ENCODE peak calls at places on chromosomes 7 and 10, in eight cellular contexts. A is C1 segment of cervical spinal cord, M is PC-3, V is iris pigment epithelial cell, R is skeletal muscle cell, Z is posterior vena cava, N is nucleus accumbens, W is GM23338. O is an unnamed sample.

GRCh38 chr7:79452032-79452494 is 1.4 kb downstream of the MAGI2 start:
- DNase-seq in R (no peak), Z (peak), W (peak), A (peak), M (no peak), N (peak), V (peak), O (peak)

GRCh38 chr10:132107211-132107946 is 41.6 kb downstream of the JAKMIP3 start:
- DNase-seq in W (no peak), V (no peak), R (no peak), Z (peak), A (no peak), M (no peak), N (no peak), O (no peak)

GRCh38 chr10:36021096-36021495 is 379.0 kb upstream of the FZD8 start:
- DNase-seq in Z (no peak), V (no peak), A (no peak), W (no peak), M (no peak), N (no peak), R (no peak), O (no peak)

GRCh38 chr10:72626444-72626754 is 520 bp upstream of the MICU1 start:
- DNase-seq in M (no peak), N (no peak), Z (no peak), V (no peak), A (no peak), R (no peak), W (no peak), O (no peak)

GRCh38 chr7:47283497-47284131 is 298.3 kb downstream of the TNS3 start:
- DNase-seq in M (peak), A (no peak), W (no peak), Z (no peak), N (no peak), R (no peak), V (no peak), O (no peak)

GRCh38 chr7:80151274-80151665 is 16.6 kb downstream of the GNAI1 start:
- DNase-seq in Z (no peak), M (no peak), R (no peak), A (no peak), V (peak), W (no peak), N (no peak), O (no peak)

GRCh38 chr7:111098011-111098925 is 7.3 kb downstream of the LRRN3 start:
- DNase-seq in R (no peak), W (peak), A (no peak), Z (no peak), N (no peak), M (peak), V (peak), O (peak)

GRCh38 chr10:36366843-36367242 is 724.7 kb upstream of the FZD8 start:
- DNase-seq in V (peak), R (no peak), Z (no peak), N (no peak), W (no peak), M (no peak), A (no peak), O (no peak)

GRCh38 chr7:2198760-2199159 is 34.0 kb downstream of the MAD1L1 start:
- DNase-seq in W (no peak), M (no peak), N (no peak), R (no peak), Z (no peak), V (no peak), A (no peak), O (no peak)

GRCh38 chr10:15801641-15802040 is 58.7 kb downstream of the MINDY3 start:
- DNase-seq in M (no peak), V (no peak), Z (no peak), N (no peak), W (no peak), A (no peak), R (no peak), O (no peak)

GRCh38 chr7:83410989-83411591 is 237.8 kb downstream of the SEMA3E start:
- DNase-seq in R (no peak), N (no peak), A (no peak), W (peak), V (peak), M (peak), Z (no peak), O (no peak)

GRCh38 chr10:77004917-77005564 is 632.6 kb downstream of the KCNMA1 start:
- DNase-seq in Z (no peak), V (peak), R (peak), N (no peak), W (peak), M (peak), A (no peak), O (peak)

GRCh38 chr10:92131271-92131820 is 159.5 kb downstream of the CPEB3 start:
- DNase-seq in N (no peak), M (peak), Z (no peak), W (no peak), V (peak), R (no peak), A (no peak), O (no peak)

GRCh38 chr7:132333301-132333700 is 243.0 kb downstream of the PLXNA4 start:
- DNase-seq in A (no peak), N (no peak), W (no peak), Z (no peak), V (no peak), M (peak), R (no peak), O (no peak)

GRCh38 chr10:25176421-25176968 is 1.7 kb downstream of the GPR158 start:
- DNase-seq in W (peak), V (no peak), R (no peak), A (no peak), Z (no peak), M (no peak), N (peak), O (peak)

GRCh38 chr7:129094501-129094900 is 39.6 kb upstream of the TNPO3 start:
- DNase-seq in R (no peak), N (no peak), V (no peak), A (no peak), Z (no peak), W (no peak), M (no peak), O (no peak)

GRCh38 chr7:112556633-112557032 is 75.8 kb downstream of the LSMEM1 start:
- DNase-seq in N (no peak), W (no peak), A (no peak), R (peak), Z (no peak), M (peak), V (no peak), O (no peak)

GRCh38 chr7:68542831-68543230 is 1055.4 kb upstream of the AUTS2 start:
- DNase-seq in A (no peak), Z (no peak), W (no peak), N (no peak), M (no peak), R (no peak), V (no peak), O (no peak)

GRCh38 chr7:26681819-26682418 is 182.5 kb downstream of the SKAP2 start:
- DNase-seq in N (no peak), Z (no peak), A (no peak), M (peak), R (no peak), V (peak), W (peak), O (no peak)

GRCh38 chr10:83917519-83918506 is 221.5 kb upstream of the GHITM start:
- DNase-seq in W (peak), V (no peak), A (no peak), M (no peak), Z (no peak), N (no peak), R (no peak), O (no peak)

GRCh38 chr10:57696641-57697040 is 571.1 kb downstream of the IPMK start:
- DNase-seq in M (peak), W (no peak), A (no peak), V (peak), N (no peak), R (peak), Z (no peak), O (no peak)

GRCh38 chr10:17088118-17088806 is 41.3 kb downstream of the CUBN start:
- DNase-seq in M (peak), V (peak), R (no peak), A (no peak), W (no peak), N (no peak), Z (no peak), O (no peak)

GRCh38 chr10:119313645-119314044 is 106.3 kb downstream of the GRK5 start:
- DNase-seq in W (no peak), A (no peak), M (no peak), R (no peak), V (no peak), N (no peak), Z (no peak), O (no peak)

GRCh38 chr7:51315393-51316261 is 982 bp downstream of the COBL start:
- DNase-seq in N (peak), R (peak), W (peak), A (no peak), V (peak), Z (no peak), M (peak), O (peak)

GRCh38 chr7:140060788-140061606 is 1.8 kb downstream of the PARP12 start:
- DNase-seq in N (no peak), V (peak), Z (no peak), M (peak), R (peak), W (no peak), A (no peak), O (no peak)

GRCh38 chr7:140316165-140316661 is 82.1 kb downstream of the SLC37A3 start:
- DNase-seq in A (peak), N (peak), V (peak), Z (peak), M (peak), R (peak), W (no peak), O (no peak)

GRCh38 chr7:130371059-130371458 is 9.2 kb upstream of the CPA1 start:
- DNase-seq in V (peak), W (no peak), A (no peak), R (no peak), Z (peak), M (no peak), N (no peak), O (no peak)

GRCh38 chr7:76515999-76516443 is 5.7 kb downstream of the UPK3B start:
- DNase-seq in A (no peak), W (peak), V (no peak), N (no peak), M (peak), Z (no peak), R (peak), O (peak)

GRCh38 chr7:2431260-2431867 is 28.0 kb downstream of the CHST12 start:
- DNase-seq in M (peak), V (no peak), N (no peak), R (no peak), A (no peak), Z (no peak), W (peak), O (peak)

GRCh38 chr10:20314431-20314830 is 498.2 kb downstream of the PLXDC2 start:
- DNase-seq in V (no peak), Z (no peak), A (no peak), R (no peak), N (no peak), M (no peak), W (no peak), O (no peak)

GRCh38 chr7:140541513-140542192 is 62.3 kb upstream of the MKRN1 start:
- DNase-seq in W (peak), M (peak), V (peak), N (no peak), Z (no peak), R (peak), A (no peak), O (peak)

GRCh38 chr10:93392111-93392510 is 90.0 kb downstream of the MYOF start:
- DNase-seq in R (no peak), V (peak), A (no peak), N (no peak), Z (no peak), W (no peak), M (no peak), O (no peak)

GRCh38 chr7:84336303-84336702 is 141.7 kb upstream of the SEMA3A start:
- DNase-seq in A (no peak), R (peak), M (no peak), N (no peak), W (peak), Z (no peak), V (peak), O (no peak)

GRCh38 chr10:132502544-132503300 is 34.9 kb upstream of the INPP5A start:
- DNase-seq in N (no peak), M (no peak), W (no peak), Z (no peak), V (no peak), A (no peak), R (no peak), O (no peak)

GRCh38 chr7:26988975-26989374 is 106.8 kb downstream of the HOXA1 start:
- DNase-seq in N (no peak), W (no peak), V (no peak), A (no peak), M (no peak), Z (no peak), R (no peak), O (no peak)

GRCh38 chr7:92417913-92418312 is 29.4 kb upstream of the GATAD1 start:
- DNase-seq in A (no peak), Z (no peak), V (no peak), M (no peak), W (peak), N (no peak), R (no peak), O (no peak)

GRCh38 chr7:155173905-155174304 is 103.8 kb downstream of the HTR5A start:
- DNase-seq in Z (no peak), V (no peak), R (no peak), A (no peak), W (no peak), M (no peak), N (no peak), O (no peak)

GRCh38 chr7:70694909-70695803 is 436.8 kb upstream of the GALNT17 start:
- DNase-seq in V (peak), W (peak), Z (peak), M (no peak), R (no peak), A (no peak), N (peak), O (peak)

GRCh38 chr10:103888113-103888841 is 29.7 kb downstream of the STN1 start:
- DNase-seq in N (no peak), Z (no peak), R (peak), M (peak), A (no peak), W (peak), V (peak), O (no peak)